ENCODE peak calls at places on chromosome 22, in eight cellular contexts. I, G, N, P, U, L, Y and T are unnamed samples.

GRCh38 chr22:42976131-42976530 is 38.8 kb downstream of the PACSIN2 start:
- DNase-seq in Y (no peak), I (no peak), N (no peak), U (no peak), L (no peak), P (no peak), G (no peak), T (no peak)

GRCh38 chr22:48345631-48346030 is 1482.0 kb downstream of the BRD1 start:
- DNase-seq in N (no peak), L (no peak), U (no peak), P (no peak), I (no peak), G (no peak), Y (peak), T (no peak)

GRCh38 chr22:48902983-48903650 is 924.6 kb downstream of the BRD1 start:
- DNase-seq in P (peak), Y (peak), L (no peak), U (no peak), N (no peak), I (no peak), G (no peak), T (no peak)

GRCh38 chr22:49418341-49418894 is 409.3 kb downstream of the BRD1 start:
- DNase-seq in G (no peak), L (no peak), U (no peak), N (no peak), I (no peak), P (no peak), Y (no peak), T (no peak)

GRCh38 chr22:33796494-33796893 is 123.8 kb downstream of the LARGE1 start:
- DNase-seq in U (no peak), I (no peak), L (no peak), Y (no peak), N (no peak), P (no peak), G (no peak), T (no peak)

GRCh38 chr22:49803667-49804375 is 23.9 kb downstream of the BRD1 start:
- DNase-seq in N (no peak), I (no peak), U (no peak), P (no peak), G (no peak), L (no peak), Y (no peak), T (no peak)

GRCh38 chr22:36359172-36359973 is 28.4 kb downstream of the MYH9 start:
- DNase-seq in N (no peak), L (peak), G (no peak), P (no peak), Y (no peak), I (no peak), U (no peak), T (no peak)

GRCh38 chr22:25347752-25348102 is 128.3 kb downstream of the CRYBB2 start:
- DNase-seq in G (no peak), L (no peak), U (no peak), I (no peak), N (peak), Y (no peak), P (no peak), T (no peak)

GRCh38 chr22:44162960-44163359 is 17.8 kb upstream of the PARVG start:
- DNase-seq in N (no peak), G (no peak), P (no peak), Y (no peak), I (no peak), U (no peak), L (no peak), T (no peak)

GRCh38 chr22:50131894-50132293 is 38.6 kb upstream of the PANX2 start:
- DNase-seq in L (no peak), I (no peak), U (no peak), Y (no peak), N (no peak), P (no peak), G (no peak), T (no peak)

GRCh38 chr22:48536691-48537591 is 1290.7 kb downstream of the BRD1 start:
- DNase-seq in G (no peak), I (no peak), P (no peak), L (no peak), N (no peak), U (no peak), Y (peak), T (no peak)

GRCh38 chr22:32880061-32880460 is 78.6 kb downstream of the TIMP3 start:
- DNase-seq in G (no peak), L (no peak), P (no peak), Y (no peak), N (peak), I (peak), U (no peak), T (no peak)

GRCh38 chr22:39896313-39896996 is 2.9 kb upstream of the ENTHD1 start:
- DNase-seq in I (no peak), G (no peak), Y (no peak), U (no peak), N (no peak), P (no peak), L (no peak), T (no peak)

GRCh38 chr22:49704345-49705215 is 123.1 kb downstream of the BRD1 start:
- DNase-seq in Y (no peak), U (no peak), I (no peak), L (no peak), N (no peak), P (peak), G (no peak), T (no peak)

GRCh38 chr22:41672780-41673509 is 15.7 kb downstream of the SNU13 start:
- DNase-seq in G (no peak), N (peak), U (no peak), L (no peak), I (no peak), P (no peak), Y (no peak), T (no peak)

GRCh38 chr22:50209893-50210292 is 9.1 kb downstream of the SELENOO start:
- DNase-seq in G (peak), P (peak), Y (peak), I (peak), N (peak), L (peak), U (peak), T (peak)

GRCh38 chr22:32775957-32776356 is 25.5 kb upstream of the TIMP3 start:
- DNase-seq in P (no peak), U (no peak), Y (no peak), G (no peak), L (no peak), N (no peak), I (no peak), T (no peak)

GRCh38 chr22:34972498-34972897 is 93.5 kb upstream of the ISX start:
- DNase-seq in I (no peak), G (no peak), N (no peak), Y (no peak), P (no peak), L (no peak), U (no peak), T (no peak)

GRCh38 chr22:49692499-49693225 is 135.0 kb downstream of the BRD1 start:
- DNase-seq in Y (no peak), G (no peak), P (peak), U (no peak), I (no peak), L (no peak), N (no peak), T (no peak)

GRCh38 chr22:32897400-32897799 is 95.9 kb downstream of the TIMP3 start:
- DNase-seq in L (no peak), Y (no peak), I (no peak), N (peak), U (no peak), G (peak), P (no peak), T (peak)

GRCh38 chr22:37409557-37409956 is 17.7 kb downstream of the ELFN2 start:
- DNase-seq in G (no peak), U (no peak), N (no peak), P (no peak), I (no peak), L (no peak), Y (no peak), T (no peak)
- H3K4me3 ChIP-seq in G (no peak), U (no peak), N (no peak), P (no peak), I (no peak), L (no peak), Y (no peak), T (no peak)

DNA sequence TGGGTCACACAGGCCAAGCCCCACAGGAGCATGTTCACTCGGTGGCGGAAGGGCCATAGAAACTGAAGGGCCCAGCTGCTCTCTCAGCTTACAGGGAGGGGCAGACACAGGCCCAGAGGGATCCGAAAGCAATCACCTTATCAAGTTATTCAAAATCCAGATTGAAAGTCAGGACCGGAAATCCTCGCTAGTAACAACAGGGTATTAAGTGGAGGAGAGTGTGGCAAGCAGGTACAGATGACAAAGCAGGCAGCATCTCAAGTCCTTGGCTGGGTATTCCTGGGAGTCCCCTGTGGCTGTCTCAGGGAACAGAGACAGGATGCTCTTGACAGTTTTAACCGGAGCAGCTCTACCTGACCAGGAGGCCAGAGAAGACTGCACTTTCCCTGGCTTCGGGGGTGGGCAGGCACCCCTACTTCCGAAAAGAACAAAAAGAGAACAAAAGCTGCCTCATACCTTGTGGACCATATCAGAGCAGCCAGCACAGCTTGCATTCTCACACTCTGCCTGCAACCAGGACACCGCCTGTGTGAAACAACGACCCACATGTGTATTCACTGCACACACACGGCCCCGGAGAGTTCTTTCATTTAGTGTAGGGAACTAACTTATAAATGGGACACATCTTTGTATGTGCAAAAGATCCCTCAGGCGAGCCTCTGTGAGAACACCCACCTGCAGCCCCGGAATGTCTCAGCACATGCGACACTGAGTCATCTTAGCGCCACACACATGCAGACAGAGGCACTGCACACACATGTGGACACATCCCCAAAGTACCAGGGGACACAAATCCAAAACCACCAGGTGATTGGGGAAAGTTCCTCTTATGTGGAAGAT is 78.3 kb downstream of the MICAL3 start:
- DNase-seq in G (no peak), L (no peak), Y (peak), P (no peak), N (no peak), I (no peak), U (no peak), T (no peak)
- TF ChIP-seq CTCF in G (no peak), L (no peak), Y (no peak), P (no peak), N (no peak), I (no peak), U (no peak), T (no peak)

DNA sequence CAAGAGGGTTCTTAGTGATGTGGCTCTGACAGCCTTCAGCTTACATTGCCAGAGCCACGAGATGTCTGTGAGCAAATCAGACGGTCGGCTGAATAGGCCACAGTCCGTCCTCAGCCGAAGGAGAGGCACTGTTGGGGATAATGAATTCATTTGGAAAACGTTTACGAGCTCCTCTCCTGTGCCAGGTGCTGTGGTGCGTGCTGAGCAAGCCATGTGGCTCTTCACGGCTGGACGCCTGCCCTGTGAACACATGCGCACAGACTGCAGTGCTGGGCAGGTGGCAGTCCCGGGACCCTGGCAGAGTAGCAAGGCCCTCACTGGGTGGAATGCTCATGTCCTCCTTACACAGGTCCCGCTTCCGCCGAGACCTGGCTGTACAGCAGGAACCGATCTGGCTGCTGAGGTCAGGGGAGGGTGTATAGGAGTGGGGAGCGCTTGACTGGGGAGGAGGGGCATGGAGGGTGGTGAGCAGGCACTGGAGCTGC is 6.8 kb downstream of the TBC1D22A start:
- DNase-seq in N (no peak), I (no peak), U (no peak), L (peak), P (no peak), G (no peak), Y (no peak), T (no peak)
- H3K4me3 ChIP-seq in N (no peak), I (no peak), U (no peak), L (no peak), P (no peak), G (no peak), Y (no peak), T (no peak)

GRCh38 chr22:22691055-22691454 is 46.6 kb downstream of the GGTLC2 start:
- DNase-seq in L (no peak), U (no peak), P (peak), N (no peak), G (no peak), I (no peak), Y (no peak), T (no peak)
- TF ChIP-seq CTCF in L (no peak), U (no peak), P (no peak), N (no peak), G (no peak), I (no peak), Y (no peak), T (no peak)

DNA sequence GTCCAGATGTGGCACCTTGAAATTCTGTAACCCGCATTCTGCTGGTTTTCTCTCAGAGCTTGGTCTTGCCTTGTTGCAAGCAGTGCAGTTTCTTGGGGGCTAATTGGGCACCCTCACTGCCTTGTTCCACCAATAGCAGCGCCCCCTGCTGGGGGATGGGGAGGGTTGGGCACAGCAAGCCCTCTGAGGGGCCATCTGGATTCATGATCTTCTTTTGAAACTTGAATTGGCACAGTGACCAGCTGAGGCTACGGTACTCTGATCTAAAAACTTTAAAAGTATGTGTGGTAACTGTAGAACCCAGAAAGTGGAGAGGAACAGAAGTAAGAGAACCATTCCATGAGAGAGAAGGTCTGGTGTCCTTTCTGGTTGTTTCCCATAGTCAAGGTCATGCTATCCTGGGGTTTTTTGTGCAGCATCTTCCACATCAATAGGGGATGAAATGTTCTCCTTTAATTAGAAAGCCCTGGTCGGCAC is 64.2 kb downstream of the MED15 start:
- DNase-seq in Y (no peak), I (no peak), G (no peak), U (no peak), N (peak), L (peak), P (no peak), T (no peak)
- H3K4me3 ChIP-seq in Y (no peak), I (no peak), G (no peak), U (no peak), N (no peak), L (no peak), P (no peak), T (no peak)

GRCh38 chr22:27617214-27617881 is 184.2 kb downstream of the MN1 start:
- DNase-seq in U (no peak), L (no peak), N (no peak), I (no peak), Y (no peak), P (no peak), G (no peak), T (no peak)
- TF ChIP-seq CTCF in U (no peak), L (no peak), N (peak), I (no peak), Y (no peak), P (no peak), G (peak), T (peak)

GRCh38 chr22:23182289-23183106 is 2.2 kb downstream of the BCR start:
- DNase-seq in G (no peak), Y (no peak), L (peak), U (no peak), P (no peak), N (peak), I (no peak), T (no peak)

GRCh38 chr22:23184764-23185113 is 4.4 kb downstream of the BCR start:
- DNase-seq in U (no peak), P (no peak), N (no peak), I (no peak), Y (no peak), G (no peak), L (no peak), T (no peak)

GRCh38 chr22:23181763-23182288 is 1.5 kb downstream of the BCR start:
- DNase-seq in I (no peak), G (no peak), L (peak), U (no peak), N (no peak), P (no peak), Y (no peak), T (no peak)

GRCh38 chr22:23184100-23184763 is 3.9 kb downstream of the BCR start:
- DNase-seq in L (no peak), I (no peak), P (no peak), Y (no peak), G (no peak), U (no peak), N (no peak), T (no peak)

GRCh38 chr22:23183107-23183698 is 2.9 kb downstream of the BCR start:
- DNase-seq in L (peak), U (peak), Y (no peak), P (peak), N (peak), I (peak), G (peak), T (peak)
- H3K4me3 ChIP-seq in L (no peak), U (peak), Y (peak), P (peak), N (peak), I (peak), G (peak), T (peak)

GRCh38 chr22:22462813-22463567 is 45.6 kb downstream of the ZNF280B start:
- DNase-seq in I (no peak), Y (no peak), P (no peak), G (no peak), U (no peak), L (no peak), N (peak), T (no peak)
- TF ChIP-seq CTCF in I (peak), Y (no peak), P (no peak), G (peak), U (peak), L (no peak), N (peak), T (peak)

GRCh38 chr22:30362632-30363281 is 6.0 kb downstream of the CCDC157 start:
- DNase-seq in U (no peak), L (no peak), I (no peak), G (no peak), Y (no peak), P (no peak), N (peak), T (no peak)

GRCh38 chr22:30356392-30357230 is at the start of the genes CCDC157 and SF3A1:
- DNase-seq in U (peak), P (peak), Y (peak), G (peak), N (peak), I (peak), L (peak), T (peak)

GRCh38 chr22:30361916-30362631 is 5.3 kb downstream of the CCDC157 start:
- DNase-seq in I (no peak), L (no peak), Y (no peak), G (no peak), P (no peak), U (no peak), N (no peak), T (no peak)

GRCh38 chr22:30354644-30355043 is 2.0 kb downstream of the SF3A1 start:
- DNase-seq in U (no peak), I (no peak), N (no peak), Y (no peak), P (no peak), L (no peak), G (no peak), T (no peak)

GRCh38 chr22:30357650-30358215 is 926 bp downstream of the CCDC157 start:
- DNase-seq in N (no peak), L (no peak), G (no peak), Y (no peak), P (no peak), U (no peak), I (no peak), T (no peak)
- H3K4me3 ChIP-seq in N (peak), L (no peak), G (peak), Y (no peak), P (peak), U (peak), I (no peak), T (peak)